ENCODE peak calls at places on chromosomes 16 and 17, in seven cellular contexts. X, Z, U, W, Y, D and S are unnamed samples.

GRCh38 chr16:71460246-71460645 is 1.8 kb downstream of the ZNF23 start:
- DNase-seq in X (no peak), Z (no peak), U (no peak), W (no peak), Y (no peak), D (no peak), S (no peak)

GRCh38 chr16:85391769-85392583 is 221.1 kb upstream of the GSE1 start:
- DNase-seq in X (peak; percentile 65), Z (peak; percentile 17), U (no peak), W (peak; percentile 12), Y (no peak), D (no peak), S (no peak)

GRCh38 chr16:88770459-88771293 is 14.3 kb downstream of the PIEZO1 start:
- DNase-seq in X (peak; percentile 75), Z (peak; percentile 70), U (no peak), W (no peak), Y (peak; percentile 76), D (peak; percentile 75), S (peak; percentile 93)

GRCh38 chr16:85916141-85916890 is 17.4 kb downstream of the IRF8 start:
- DNase-seq in X (peak; percentile 79), Z (peak; percentile 88), U (no peak), W (no peak), Y (no peak), D (peak; percentile 88), S (peak; percentile 85)

GRCh38 chr16:87371261-87371866 is 12.2 kb downstream of the FBXO31 start:
- DNase-seq in X (peak; percentile 80), Z (no peak), U (no peak), W (no peak), Y (peak; percentile 43), D (no peak), S (no peak)

GRCh38 chr17:49545811-49546545 is 29.7 kb upstream of the NXPH3 start:
- DNase-seq in X (no peak), Z (no peak), U (no peak), W (no peak), Y (no peak), D (no peak), S (no peak)

GRCh38 chr17:65537845-65538678 is 23.4 kb downstream of the AXIN2 start:
- DNase-seq in X (no peak), Z (peak; percentile 20), U (no peak), W (no peak), Y (no peak), D (no peak), S (no peak)

GRCh38 chr16:83779881-83780280 is 27.9 kb upstream of the HSBP1 start:
- DNase-seq in X (no peak), Z (no peak), U (no peak), W (no peak), Y (no peak), D (no peak), S (no peak)

GRCh38 chr17:17742688-17743390 is 61.6 kb downstream of the RAI1 start:
- DNase-seq in X (no peak), Z (no peak), U (no peak), W (no peak), Y (no peak), D (no peak), S (no peak)

GRCh38 chr17:80922580-80923160 is 69.0 kb upstream of the CHMP6 start:
- DNase-seq in X (no peak), Z (peak; percentile 18), U (no peak), W (no peak), Y (no peak), D (no peak), S (no peak)

GRCh38 chr17:66485272-66485947 is 183.0 kb downstream of the PRKCA start:
- DNase-seq in X (no peak), Z (no peak), U (no peak), W (no peak), Y (no peak), D (no peak), S (no peak)

GRCh38 chr17:47604268-47604927 is 45.3 kb upstream of the KPNB1 start:
- DNase-seq in X (no peak), Z (peak; percentile 54), U (no peak), W (peak; percentile 34), Y (no peak), D (no peak), S (no peak)

GRCh38 chr17:10610821-10611323 is 46.2 kb downstream of the MYH3 start:
- DNase-seq in X (no peak), Z (no peak), U (no peak), W (no peak), Y (no peak), D (no peak), S (peak; percentile 35)

GRCh38 chr17:82173351-82174041 is 39.1 kb downstream of the CCDC57 start:
- DNase-seq in X (no peak), Z (no peak), U (no peak), W (no peak), Y (no peak), D (no peak), S (no peak)

GRCh38 chr17:61422116-61422799 is 22.6 kb downstream of the TBX2 start:
- DNase-seq in X (no peak), Z (no peak), U (no peak), W (no peak), Y (no peak), D (no peak), S (no peak)

GRCh38 chr16:85582177-85582888 is 30.8 kb upstream of the GSE1 start:
- DNase-seq in X (no peak), Z (no peak), U (no peak), W (no peak), Y (no peak), D (no peak), S (peak; percentile 71)

GRCh38 chr17:63842173-63842539 is 329 bp downstream of the SMARCD2 start:
- DNase-seq in X (peak; percentile 72), Z (peak; percentile 45), U (no peak), W (no peak), Y (peak; percentile 40), D (no peak), S (peak; percentile 45)

GRCh38 chr17:76544123-76544915 is 4.5 kb downstream of the PRCD start:
- DNase-seq in X (peak; percentile 91), Z (peak; percentile 88), U (no peak), W (no peak), Y (no peak), D (no peak), S (no peak)

DNA sequence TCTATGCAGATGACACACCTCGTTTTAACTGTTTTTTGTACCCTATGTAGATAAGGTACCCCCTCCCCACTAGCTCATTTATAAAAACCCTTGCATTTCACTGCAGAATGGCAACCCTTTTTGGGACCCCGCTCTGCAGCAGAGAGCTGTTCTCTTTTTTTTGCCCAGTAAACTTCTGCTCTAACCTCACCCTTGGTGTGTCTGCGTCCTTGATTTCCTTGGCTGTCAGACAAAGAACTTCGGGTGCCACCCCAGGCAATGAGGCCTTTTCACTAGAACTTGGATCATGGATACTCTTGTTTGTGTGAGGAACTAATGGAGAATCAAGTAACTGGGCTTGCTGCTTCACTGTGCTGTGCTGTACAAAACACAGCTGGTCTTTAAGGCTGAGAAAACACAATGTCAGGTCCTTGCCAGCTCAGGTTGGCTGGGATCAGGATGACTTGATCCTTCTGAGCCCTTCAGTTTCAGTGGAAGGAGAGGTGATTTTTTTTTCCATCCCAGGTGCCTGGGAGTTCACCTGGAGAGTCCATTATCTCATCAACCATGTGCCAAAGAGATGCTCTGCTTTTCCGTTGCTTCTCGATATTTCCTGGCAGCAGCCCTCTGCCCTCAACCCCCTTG is 133.1 kb upstream of the FAM20A start:
- DNase-seq in X (no peak), Z (no peak), U (no peak), W (no peak), Y (no peak), D (no peak), S (peak; percentile 68)
- H3K27ac ChIP-seq in X (no peak overlapping the region), Z (no peak overlapping the region), U (no peak overlapping the region), W (no peak overlapping the region), Y (no peak overlapping the region), D (no peak overlapping the region), S (peak overlapping the region; percentile 81)

GRCh38 chr16:22103371-22103890 is 11.1 kb downstream of the VWA3A start:
- DNase-seq in X (no peak), Z (no peak), U (no peak), W (no peak), Y (no peak), D (no peak), S (no peak)
- TF ChIP-seq CTCF in X (no peak), Z (no peak), U (no peak), W (no peak), Y (no peak), D (no peak), S (no peak)

GRCh38 chr16:51095890-51096626 is 55.0 kb downstream of the SALL1 start:
- DNase-seq in X (no peak), Z (no peak), U (no peak), W (no peak), Y (no peak), D (no peak), S (no peak)

GRCh38 chr16:51097729-51098128 is 53.3 kb downstream of the SALL1 start:
- DNase-seq in X (no peak), Z (no peak), U (no peak), W (no peak), Y (no peak), D (no peak), S (no peak)

DNA sequence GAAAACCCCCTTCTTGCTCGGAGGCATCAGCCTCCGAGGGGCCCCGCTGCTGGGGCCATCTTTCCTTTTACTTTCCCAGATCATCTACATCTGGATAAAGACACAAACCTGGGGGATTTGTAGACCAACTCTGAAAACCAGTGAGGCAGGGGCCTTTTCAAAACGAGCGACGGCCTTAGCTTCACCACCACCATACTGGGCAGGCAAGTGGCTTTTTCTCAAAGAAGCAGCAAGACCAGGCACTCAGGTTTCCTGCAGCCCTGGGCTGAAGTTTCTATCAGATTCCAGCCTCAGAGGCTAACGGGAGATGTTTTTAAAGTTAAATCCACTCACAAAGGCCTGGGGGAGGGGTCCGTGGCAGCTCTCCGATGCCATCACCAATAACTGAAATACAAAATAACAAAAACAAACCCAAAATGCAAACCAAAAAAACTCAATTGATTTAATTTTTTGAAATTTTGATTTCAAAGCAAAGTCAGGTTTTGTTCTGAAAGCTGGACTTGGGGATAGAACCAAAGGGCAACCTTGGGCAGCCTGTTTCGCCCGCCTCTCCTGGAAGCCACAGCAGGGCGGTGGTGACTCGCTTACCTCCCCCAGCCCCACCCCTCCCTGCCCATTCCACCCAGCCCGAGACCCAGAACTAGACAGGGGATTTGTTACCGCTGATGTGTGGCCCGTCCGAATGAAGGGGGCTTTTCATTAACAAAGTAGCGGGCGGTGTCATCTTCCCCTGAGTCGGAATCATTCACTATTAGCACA is 55.8 kb downstream of the SALL1 start:
- DNase-seq in X (no peak), Z (no peak), U (no peak), W (no peak), Y (no peak), D (no peak), S (no peak)
- TF ChIP-seq POLR2A in X (no peak), Z (no peak), U (no peak), W (no peak), Y (no peak), D (no peak), S (no peak)

GRCh38 chr17:78335176-78335575 is 24.7 kb downstream of the SOCS3 start:
- DNase-seq in X (no peak), Z (no peak), U (no peak), W (no peak), Y (no peak), D (no peak), S (no peak)

GRCh38 chr17:78341559-78342437 is 18.1 kb downstream of the SOCS3 start:
- DNase-seq in X (peak; percentile 73), Z (peak; percentile 88), U (peak; percentile 83), W (peak; percentile 66), Y (peak; percentile 77), D (peak; percentile 80), S (peak; percentile 78)

GRCh38 chr17:78340183-78340955 is 19.5 kb downstream of the SOCS3 start:
- DNase-seq in X (no peak), Z (no peak), U (no peak), W (no peak), Y (no peak), D (no peak), S (no peak)

GRCh38 chr17:78337244-78338109 is 22.4 kb downstream of the SOCS3 start:
- DNase-seq in X (no peak), Z (no peak), U (peak; percentile 96), W (no peak), Y (no peak), D (peak; percentile 64), S (no peak)

GRCh38 chr17:78338860-78339259 is 21.0 kb downstream of the SOCS3 start:
- DNase-seq in X (no peak), Z (no peak), U (no peak), W (no peak), Y (no peak), D (peak; percentile 82), S (no peak)
- H3K27ac ChIP-seq in X (no peak overlapping the region), Z (no peak overlapping the region), U (peak overlapping the region; percentile 76), W (no peak overlapping the region), Y (no peak overlapping the region), D (peak overlapping the region; percentile 92), S (no peak overlapping the region)